ENCODE peak calls at places on chromosome 13, in five cellular contexts. W, T, N, Q and B are unnamed samples.

GRCh38 chr13:113633485-113633873 is 24.5 kb downstream of the ATP4B start:
- DNase-seq in N (no peak), W (no peak), T (no peak), Q (no peak), B (no peak)

GRCh38 chr13:44088911-44089851 is 209.5 kb downstream of the LACC1 start:
- DNase-seq in N (no peak), W (no peak), T (no peak), Q (no peak), B (no peak)

GRCh38 chr13:50706505-50706904 is 137.0 kb downstream of the DLEU7 start:
- DNase-seq in T (no peak), N (no peak), Q (no peak), W (no peak), B (no peak)

GRCh38 chr13:46296920-46297319 is 85.2 kb downstream of the LRRC63 start:
- DNase-seq in T (no peak), N (no peak), Q (no peak), W (peak; percentile 30), B (no peak)

GRCh38 chr13:80048802-80049201 is 292.1 kb downstream of the SPRY2 start:
- DNase-seq in W (peak; percentile 39), T (peak; percentile 49), N (no peak), Q (peak; percentile 89), B (no peak)

GRCh38 chr13:68551701-68552522 is 1321.8 kb upstream of the PCDH9 start:
- DNase-seq in W (no peak), T (no peak), Q (no peak), N (no peak), B (no peak)

GRCh38 chr13:77820431-77821149 is 98.0 kb downstream of the EDNRB start:
- DNase-seq in W (no peak), Q (no peak), N (no peak), T (no peak), B (no peak)

GRCh38 chr13:100515410-100515800 is 73.2 kb downstream of the GGACT start:
- DNase-seq in N (no peak), T (no peak), W (no peak), Q (no peak), B (no peak)

GRCh38 chr13:25771208-25771607 is 280.6 kb downstream of the SHISA2 start:
- DNase-seq in W (no peak), N (no peak), T (no peak), Q (no peak), B (no peak)

GRCh38 chr13:39493966-39494365 is 109.0 kb downstream of the LHFPL6 start:
- DNase-seq in W (no peak), Q (no peak), T (no peak), N (no peak), B (no peak)

GRCh38 chr13:49651775-49652690 is 23.7 kb downstream of the ARL11 start:
- DNase-seq in N (no peak), T (no peak), W (no peak), Q (no peak), B (no peak)

GRCh38 chr13:27790523-27790922 is 1.8 kb upstream of the GSX1 start:
- DNase-seq in Q (no peak), W (no peak), N (peak; percentile 53), T (no peak), B (no peak)

GRCh38 chr13:97892717-97893116 is 60.8 kb upstream of the IPO5 start:
- DNase-seq in T (no peak), N (no peak), Q (no peak), W (peak; percentile 15), B (no peak)

GRCh38 chr13:106052200-106052767 is 483.2 kb downstream of the EFNB2 start:
- DNase-seq in N (no peak), Q (no peak), T (no peak), W (no peak), B (no peak)

GRCh38 chr13:49585220-49586157 is at the start of gene RCBTB1:
- DNase-seq in W (peak; percentile 58), Q (no peak), N (peak; percentile 82), T (peak; percentile 64), B (peak; percentile 52)

GRCh38 chr13:31767175-31767900 is 28.0 kb downstream of the RXFP2 start:
- DNase-seq in Q (no peak), W (no peak), T (no peak), N (no peak), B (no peak)

GRCh38 chr13:105918842-105919741 is 616.4 kb downstream of the EFNB2 start:
- DNase-seq in T (peak; percentile 1), Q (no peak), N (no peak), W (peak; percentile 73), B (peak; percentile 3)

GRCh38 chr13:25844559-25845434 is 207.0 kb downstream of the SHISA2 start:
- DNase-seq in Q (no peak), T (no peak), N (no peak), W (no peak), B (no peak)

GRCh38 chr13:37627428-37627827 is 28.9 kb upstream of the POSTN start:
- DNase-seq in W (no peak), T (no peak), N (no peak), Q (no peak), B (no peak)

GRCh38 chr13:114212096-114212495 is 22.6 kb upstream of the CDC16 start:
- DNase-seq in T (no peak), Q (no peak), W (no peak), N (no peak), B (no peak)

GRCh38 chr13:45751882-45752281 is 49.8 kb downstream of the CBY2 start:
- DNase-seq in W (no peak), Q (no peak), N (no peak), T (no peak), B (no peak)

GRCh38 chr13:76672422-76672821 is 213.8 kb downstream of the KCTD12 start:
- DNase-seq in T (no peak), Q (no peak), W (no peak), N (no peak), B (no peak)

GRCh38 chr13:44879452-44880058 is 109.7 kb downstream of the NUFIP1 start:
- DNase-seq in W (peak; percentile 52), T (peak; percentile 16), N (no peak), Q (peak; percentile 8), B (no peak)

GRCh38 chr13:97001641-97002040 is 7.4 kb upstream of the OXGR1 start:
- DNase-seq in Q (no peak), W (no peak), T (no peak), N (no peak), B (no peak)

GRCh38 chr13:48400820-48401219 is 12.1 kb downstream of the LPAR6 start:
- DNase-seq in Q (peak; percentile 25), W (peak; percentile 47), T (no peak), N (no peak), B (no peak)

GRCh38 chr13:102197193-102197592 is 204.7 kb downstream of the FGF14 start:
- DNase-seq in W (peak; percentile 9), Q (no peak), T (no peak), N (no peak), B (peak; percentile 1)

GRCh38 chr13:102191951-102192461 is 209.8 kb downstream of the FGF14 start:
- DNase-seq in W (no peak), T (no peak), Q (no peak), N (no peak), B (no peak)

GRCh38 chr13:102190930-102191329 is 210.9 kb downstream of the FGF14 start:
- DNase-seq in W (no peak), N (no peak), Q (no peak), T (no peak), B (no peak)

GRCh38 chr13:102198418-102199322 is 203.2 kb downstream of the FGF14 start:
- DNase-seq in Q (no peak), N (no peak), T (no peak), W (no peak), B (no peak)

GRCh38 chr13:102195566-102196462 is 206.0 kb downstream of the FGF14 start:
- DNase-seq in W (no peak), Q (no peak), T (no peak), N (no peak), B (no peak)
- H3K4me1 ChIP-seq in W (no peaks in the 10 kb centered on the region), Q (no peaks in the 10 kb centered on the region), T (no peaks in the 10 kb centered on the region), N (no peaks in the 10 kb centered on the region), B (no peaks in the 10 kb centered on the region)

DNA sequence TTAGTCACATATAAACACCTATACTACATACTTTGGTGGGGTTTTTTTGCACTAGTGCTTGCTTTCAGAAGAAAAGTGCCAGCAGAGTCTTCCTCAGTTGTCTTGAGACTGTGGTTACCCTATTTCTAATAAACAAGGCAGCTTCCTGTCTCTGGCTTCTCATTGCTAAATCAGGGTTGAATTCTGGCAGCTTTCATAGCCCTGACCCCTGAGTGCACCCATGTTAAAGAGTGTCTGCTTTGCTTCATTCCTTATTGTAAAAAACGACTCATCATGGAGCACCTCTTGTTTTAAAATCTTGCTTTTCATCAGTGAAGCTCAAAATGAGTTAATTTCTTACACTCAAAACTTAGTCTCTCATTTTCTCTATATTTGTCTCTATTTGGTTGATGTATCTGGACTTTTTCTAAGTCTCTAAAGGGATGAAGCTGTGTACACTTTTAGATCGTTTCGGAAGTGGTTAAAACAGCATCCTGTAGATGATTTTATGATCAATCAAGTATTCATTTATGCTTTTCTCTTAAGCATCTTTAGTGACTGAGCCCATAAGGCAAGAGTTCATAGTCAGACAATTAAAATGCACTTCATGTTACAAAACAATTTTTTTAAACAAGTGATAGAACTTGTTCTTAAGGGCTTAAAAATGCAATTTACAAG is 72.1 kb downstream of the KLF12 start:
- DNase-seq in T (no peak), N (no peak), W (no peak), Q (peak; percentile 55), B (no peak)
- TF ChIP-seq HDAC2 in T (no peak), N (no peak), W (no peak), Q (no peak), B (no peak)

DNA sequence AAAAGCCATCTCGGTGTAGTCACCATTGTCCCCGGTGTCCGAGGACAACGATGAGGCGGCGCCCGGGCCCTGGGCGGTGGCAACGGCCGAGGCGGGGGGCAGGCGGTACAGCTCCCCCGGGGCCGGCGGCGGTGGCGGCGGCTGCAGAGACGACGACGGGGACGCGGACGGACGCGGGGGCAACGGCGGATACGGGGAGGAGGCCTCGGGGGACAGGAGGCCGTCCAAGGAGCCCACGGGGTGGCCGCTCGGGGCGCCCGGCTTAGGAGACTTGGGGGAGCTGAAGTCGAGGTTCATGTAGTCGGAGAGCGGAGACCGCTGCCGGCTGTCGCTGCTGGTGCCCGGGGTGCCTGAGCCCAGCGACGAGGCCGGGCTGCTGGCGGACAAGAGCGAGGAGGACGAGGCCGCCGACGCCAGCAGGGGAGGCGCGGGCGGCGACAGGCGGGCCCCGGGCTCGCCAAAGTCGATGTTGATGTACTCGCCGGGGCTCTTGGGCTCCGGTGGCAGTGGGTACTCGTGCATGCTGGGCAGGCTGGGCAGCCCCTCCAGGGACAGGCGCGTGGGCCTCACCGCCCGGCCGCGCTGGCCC is 3.5 kb downstream of the IRS2 start:
- DNase-seq in T (no peak), N (no peak), Q (no peak), W (no peak), B (no peak)
- H3K4me1 ChIP-seq in T (peaks cover 7% of the 10 kb centered on the region), N (peaks cover 10% of the 10 kb centered on the region), Q (no peaks in the 10 kb centered on the region), W (peaks cover 7% of the 10 kb centered on the region), B (no peaks in the 10 kb centered on the region)

DNA sequence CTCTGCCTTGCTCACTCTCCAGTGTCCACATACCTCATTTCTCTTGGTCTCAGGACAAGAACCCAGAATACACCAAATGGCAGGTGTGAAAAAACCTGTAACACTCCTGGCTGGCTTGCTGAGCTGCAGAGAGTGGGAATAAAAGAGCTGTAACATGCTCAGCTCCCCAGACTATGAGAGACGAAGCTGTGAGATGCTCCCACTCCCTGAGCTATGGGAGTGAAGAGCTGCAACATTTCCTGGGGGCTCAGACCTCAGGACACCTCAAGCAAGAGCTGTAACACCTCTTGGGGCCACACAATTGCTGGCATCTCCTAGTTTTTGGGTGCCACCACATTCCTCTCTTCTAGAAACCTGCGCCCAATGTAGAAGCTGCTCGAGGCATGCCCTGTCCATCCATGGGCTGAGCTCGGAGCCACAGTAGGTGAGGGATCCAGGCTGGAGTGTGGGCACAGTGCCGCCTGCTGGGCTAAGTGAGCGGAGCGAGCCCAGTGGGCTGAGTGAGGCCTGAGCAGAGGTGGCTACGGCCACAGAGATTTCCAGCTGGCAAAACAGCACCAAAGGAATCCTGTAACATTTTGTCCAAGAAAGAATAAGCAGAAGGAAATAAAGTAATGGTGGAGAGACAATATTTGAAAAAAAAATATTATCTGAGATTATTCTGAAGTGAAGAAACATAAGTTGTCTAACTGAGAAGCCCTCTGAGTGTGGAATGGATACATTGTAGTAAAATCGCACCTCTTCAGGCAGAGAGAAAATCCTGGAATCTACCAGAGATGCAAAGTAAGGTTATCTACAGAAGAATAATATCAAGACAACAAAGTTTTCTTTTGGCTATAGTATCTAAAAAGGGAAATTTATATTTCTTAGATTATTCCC is 186.2 kb upstream of the PCDH9 start:
- DNase-seq in W (peak; percentile 38), N (peak; percentile 84), Q (no peak), T (peak; percentile 35), B (peak; percentile 4)
- TF ChIP-seq HDAC2 in W (no peak), N (no peak), Q (no peak), T (no peak), B (no peak)